ENCODE peak calls at places on chromosomes 16 and 17, in six cellular contexts. G, T, K, S, N and D are unnamed samples.

GRCh38 chr17:36921131-36921851 is 16.0 kb upstream of the LHX1 start:
- DNase-seq in K (no peak), G (no peak), T (no peak), S (peak; percentile 97), N (peak; percentile 86), D (no peak)

GRCh38 chr17:29158096-29158495 is 22.1 kb downstream of the MYO18A start:
- DNase-seq in G (no peak), S (no peak), T (no peak), K (no peak), N (peak; percentile 67), D (no peak)

GRCh38 chr17:57871155-57871554 is 21.3 kb upstream of the MRPS23 start:
- DNase-seq in S (no peak), N (no peak), K (no peak), T (no peak), G (no peak), D (no peak)

GRCh38 chr17:39635614-39636176 is 1.2 kb upstream of the STARD3 start:
- DNase-seq in K (no peak), G (no peak), T (no peak), S (no peak), N (peak; percentile 51), D (no peak)

GRCh38 chr17:6574689-6575595 is 18.6 kb upstream of the PITPNM3 start:
- DNase-seq in T (no peak), G (peak; percentile 34), N (peak; percentile 52), S (peak; percentile 48), K (no peak), D (peak; percentile 77)

GRCh38 chr17:15954222-15954621 is 9.3 kb downstream of the ADORA2B start:
- DNase-seq in T (peak; percentile 8), G (no peak), S (peak; percentile 97), N (no peak), K (no peak), D (no peak)

GRCh38 chr17:47882247-47882646 is 13.8 kb upstream of the SP2 start:
- DNase-seq in S (no peak), G (peak; percentile 81), K (no peak), T (peak; percentile 76), N (no peak), D (no peak)

GRCh38 chr16:9913604-9914330 is 268.5 kb downstream of the GRIN2A start:
- DNase-seq in N (no peak), K (no peak), S (no peak), T (no peak), G (no peak), D (no peak)

GRCh38 chr16:68100504-68100903 is 15.3 kb downstream of the NFATC3 start:
- DNase-seq in K (no peak), N (no peak), T (no peak), S (no peak), G (no peak), D (no peak)

GRCh38 chr16:86924537-86924936 is 346.2 kb downstream of the FOXL1 start:
- DNase-seq in T (peak; percentile 58), N (no peak), G (no peak), K (no peak), S (peak; percentile 62), D (no peak)

GRCh38 chr17:71793550-71793949 is 327.3 kb upstream of the SOX9 start:
- DNase-seq in S (peak; percentile 16), K (no peak), T (no peak), G (no peak), N (no peak), D (no peak)

GRCh38 chr16:25413962-25414361 is 156.3 kb upstream of the ZKSCAN2 start:
- DNase-seq in T (no peak), S (peak; percentile 22), K (no peak), N (no peak), G (no peak), D (no peak)

GRCh38 chr17:37682007-37682406 is 38.8 kb upstream of the DDX52 start:
- DNase-seq in G (no peak), N (no peak), T (no peak), K (no peak), S (no peak), D (no peak)

GRCh38 chr16:87487361-87487924 is 5.4 kb downstream of the ZCCHC14 start:
- DNase-seq in S (peak; percentile 86), T (peak; percentile 78), N (no peak), G (peak; percentile 85), K (no peak), D (peak; percentile 85)

GRCh38 chr17:69411766-69412165 is 2.7 kb upstream of the MAP2K6 start:
- DNase-seq in T (no peak), G (no peak), S (no peak), N (no peak), K (no peak), D (no peak)
- H3K4me3 ChIP-seq in T (no peak overlapping the region), G (no peak overlapping the region), S (no peak overlapping the region), N (no peak overlapping the region), K (no peak overlapping the region), D (no peak overlapping the region)

GRCh38 chr17:55274371-55275255 is 9.9 kb downstream of the HLF start:
- DNase-seq in N (no peak), T (no peak), G (no peak), K (no peak), S (no peak), D (no peak)
- H3K4me3 ChIP-seq in N (no peak overlapping the region), T (no peak overlapping the region), G (no peak overlapping the region), K (no peak overlapping the region), S (no peak overlapping the region), D (no peak overlapping the region)

GRCh38 chr16:81640681-81641070 is 138.4 kb upstream of the PLCG2 start:
- DNase-seq in S (no peak), T (no peak), N (no peak), K (no peak), G (no peak), D (no peak)
- H3K4me3 ChIP-seq in S (no peak overlapping the region), T (no peak overlapping the region), N (no peak overlapping the region), K (no peak overlapping the region), G (no peak overlapping the region), D (no peak overlapping the region)

GRCh38 chr17:63150994-63151464 is 185.0 kb downstream of the TANC2 start:
- DNase-seq in G (no peak), S (no peak), K (no peak), N (peak; percentile 63), T (no peak), D (no peak)
- H3K4me3 ChIP-seq in G (no peak overlapping the region), S (no peak overlapping the region), K (no peak overlapping the region), N (peak overlapping the region; percentile 35), T (no peak overlapping the region), D (no peak overlapping the region)

GRCh38 chr16:84725481-84726078 is 25.8 kb downstream of the USP10 start:
- DNase-seq in K (no peak), G (no peak), N (peak; percentile 43), T (no peak), S (no peak), D (no peak)
- H3K4me3 ChIP-seq in K (no peak overlapping the region), G (no peak overlapping the region), N (no peak overlapping the region), T (no peak overlapping the region), S (no peak overlapping the region), D (no peak overlapping the region)

GRCh38 chr17:51029568-51030463 is 90.9 kb downstream of the SPAG9 start:
- DNase-seq in T (no peak), S (no peak), K (no peak), G (no peak), N (no peak), D (no peak)
- H3K4me3 ChIP-seq in T (no peak overlapping the region), S (no peak overlapping the region), K (no peak overlapping the region), G (no peak overlapping the region), N (no peak overlapping the region), D (peak overlapping the region; percentile 19)

GRCh38 chr17:19410875-19411291 is at the start of gene RNF112:
- DNase-seq in G (no peak), K (peak; percentile 41), N (peak; percentile 22), S (no peak), T (no peak), D (no peak)
- H3K4me3 ChIP-seq in G (peak within 1 kb of the TSS; percentile 16), K (no peak within 1 kb of the TSS), N (no peak within 1 kb of the TSS), S (no peak within 1 kb of the TSS), T (no peak within 1 kb of the TSS), D (peak within 1 kb of the TSS; percentile 31)